ENCODE peak calls at places on chromosome 10, in ten cellular contexts. R, W, X, E, Y, L, T, S, G and F are unnamed samples.

GRCh38 chr10:15300697-15301096 is 70.4 kb downstream of the FAM171A1 start:
- DNase-seq in Y (no peak), L (no peak), W (no peak), T (no peak), G (no peak), E (no peak), R (no peak), X (no peak), S (no peak), F (no peak)

GRCh38 chr10:482848-483247 is 206.6 kb downstream of the DIP2C start:
- DNase-seq in G (no peak), T (no peak), Y (no peak), E (no peak), L (no peak), R (no peak), W (peak; percentile 13), S (no peak), X (no peak), F (no peak)

GRCh38 chr10:16592327-16592854 is 70.7 kb upstream of the C1QL3 start:
- DNase-seq in X (no peak), R (no peak), L (no peak), E (no peak), T (no peak), W (no peak), G (no peak), S (no peak), Y (no peak), F (no peak)

GRCh38 chr10:63197304-63198092 is 64.4 kb downstream of the NRBF2 start:
- DNase-seq in Y (no peak), X (peak; percentile 45), R (no peak), E (no peak), L (no peak), S (peak; percentile 37), T (no peak), G (no peak), W (no peak), F (no peak)

GRCh38 chr10:131891196-131891928 is 9.4 kb upstream of the PPP2R2D start:
- DNase-seq in S (no peak), G (no peak), E (no peak), R (no peak), X (no peak), Y (no peak), W (no peak), L (no peak), T (no peak), F (no peak)

GRCh38 chr10:89981891-89982290 is 280.5 kb downstream of the KIF20B start:
- DNase-seq in T (no peak), S (no peak), X (no peak), Y (no peak), W (no peak), L (no peak), G (no peak), R (no peak), E (no peak), F (no peak)

GRCh38 chr10:52864459-52865106 is 92.0 kb upstream of the MBL2 start:
- DNase-seq in Y (no peak), W (no peak), S (peak; percentile 79), X (peak; percentile 66), E (no peak), L (no peak), G (no peak), T (no peak), R (no peak), F (no peak)

GRCh38 chr10:83886871-83887270 is 252.4 kb upstream of the GHITM start:
- DNase-seq in X (no peak), G (peak; percentile 2), T (no peak), Y (no peak), R (no peak), L (no peak), S (no peak), E (no peak), W (no peak), F (no peak)

GRCh38 chr10:118151461-118151860 is 104.7 kb upstream of the RAB11FIP2 start:
- DNase-seq in X (no peak), W (no peak), T (no peak), E (no peak), S (no peak), L (no peak), Y (no peak), R (no peak), G (no peak), F (no peak)

GRCh38 chr10:120963587-120964220 is 112.5 kb downstream of the WDR11 start:
- DNase-seq in S (no peak), R (no peak), L (no peak), G (no peak), Y (no peak), W (no peak), E (no peak), X (no peak), T (no peak), F (no peak)

GRCh38 chr10:18303851-18304800 is 163.9 kb downstream of the CACNB2 start:
- DNase-seq in R (no peak), W (no peak), X (no peak), T (no peak), E (no peak), Y (no peak), L (no peak), S (no peak), G (no peak), F (no peak)

GRCh38 chr10:119189811-119190282 is 11.2 kb upstream of the PRDX3 start:
- DNase-seq in R (no peak), G (no peak), E (no peak), X (no peak), Y (no peak), L (peak; percentile 33), T (no peak), S (no peak), W (no peak), F (no peak)

GRCh38 chr10:98655512-98655911 is 208.8 kb upstream of the HPS1 start:
- DNase-seq in R (no peak), T (no peak), X (no peak), Y (no peak), E (no peak), W (no peak), G (no peak), S (no peak), L (no peak), F (no peak)

GRCh38 chr10:89373916-89374711 is 3.7 kb upstream of the IFIT1B start:
- DNase-seq in Y (no peak), W (peak; percentile 85), E (no peak), R (no peak), G (no peak), L (no peak), X (peak; percentile 92), S (peak; percentile 70), T (no peak), F (peak; percentile 97)

GRCh38 chr10:90969947-90970673 is 49.2 kb upstream of the ANKRD1 start:
- DNase-seq in T (no peak), W (no peak), R (no peak), G (no peak), E (no peak), S (no peak), L (no peak), X (peak; percentile 72), Y (no peak), F (peak; percentile 5)

GRCh38 chr10:121096617-121097431 is 245.7 kb downstream of the WDR11 start:
- DNase-seq in E (no peak), T (no peak), L (no peak), Y (no peak), W (no peak), X (no peak), S (no peak), R (no peak), G (no peak), F (peak; percentile 92)

GRCh38 chr10:78203915-78204818 is 170.5 kb downstream of the RPS24 start:
- DNase-seq in Y (no peak), S (no peak), X (peak; percentile 46), W (peak; percentile 35), E (no peak), T (no peak), G (no peak), L (no peak), R (no peak), F (no peak)

GRCh38 chr10:73991846-73992245 is 6.1 kb upstream of the VCL start:
- DNase-seq in L (peak; percentile 86), R (peak; percentile 54), Y (peak; percentile 73), W (peak; percentile 51), G (no peak), E (peak; percentile 54), X (no peak), S (no peak), T (peak; percentile 65), F (no peak)

GRCh38 chr10:128009768-128010167 is 102.9 kb downstream of the PTPRE start:
- DNase-seq in R (no peak), E (no peak), X (no peak), G (no peak), Y (no peak), L (no peak), T (no peak), S (no peak), W (no peak), F (no peak)

GRCh38 chr10:6796231-6796630 is 216.2 kb upstream of the PRKCQ start:
- DNase-seq in R (no peak), T (no peak), X (no peak), W (no peak), L (no peak), S (no peak), E (no peak), Y (no peak), G (no peak), F (no peak)

GRCh38 chr10:49385939-49386922 is 9.7 kb downstream of the DRGX start:
- DNase-seq in T (no peak), R (no peak), X (no peak), S (no peak), G (no peak), E (no peak), Y (no peak), L (no peak), W (no peak), F (no peak)

GRCh38 chr10:88004451-88004850 is 141.0 kb downstream of the PTEN start:
- DNase-seq in R (no peak), Y (no peak), X (peak; percentile 60), S (no peak), E (no peak), G (no peak), W (no peak), T (no peak), L (no peak), F (no peak)

GRCh38 chr10:109773818-109774440 is 149.4 kb downstream of the XPNPEP1 start:
- DNase-seq in E (no peak), S (no peak), W (no peak), L (no peak), R (peak; percentile 31), G (peak; percentile 0), X (peak; percentile 15), Y (no peak), T (no peak), F (no peak)

GRCh38 chr10:28317735-28318134 is 14.9 kb upstream of the MPP7 start:
- DNase-seq in W (no peak), Y (no peak), R (no peak), G (no peak), X (no peak), L (no peak), E (no peak), S (no peak), T (no peak), F (no peak)

GRCh38 chr10:113856563-113856962 is 2.1 kb downstream of the NHLRC2 start:
- DNase-seq in R (no peak), E (no peak), S (no peak), Y (no peak), W (no peak), X (no peak), G (no peak), L (no peak), T (no peak), F (no peak)

GRCh38 chr10:99667108-99667751 is 7.9 kb downstream of the ENTPD7 start:
- DNase-seq in E (no peak), W (no peak), G (no peak), S (no peak), X (peak; percentile 76), R (no peak), Y (no peak), L (no peak), T (no peak), F (no peak)

GRCh38 chr10:391304-391703 is 256.0 kb downstream of the ZMYND11 start:
- DNase-seq in Y (no peak), W (no peak), X (no peak), S (no peak), R (no peak), E (no peak), L (no peak), T (no peak), G (peak; percentile 54), F (no peak)

GRCh38 chr10:56091872-56092271 is 269.2 kb downstream of the ZWINT start:
- DNase-seq in L (no peak), E (no peak), S (no peak), Y (no peak), R (no peak), G (no peak), W (no peak), T (no peak), X (no peak), F (no peak)